ENCODE peak calls at places on chromosomes 13 and 19, in five cellular contexts. Q is cardiac muscle cell; U is ascending aorta; N is CD4-positive, alpha-beta T cell; K is RWPE1. I is an unnamed sample.

GRCh38 chr13:40345654-40346372 is 320.6 kb downstream of the FOXO1 start:
- DNase-seq in N (no peak), K (no peak), U (no peak), Q (no peak), I (no peak)

GRCh38 chr13:28220166-28220565 is 81.8 kb downstream of the PAN3 start:
- DNase-seq in Q (no peak), K (no peak), U (no peak), N (no peak), I (no peak)

GRCh38 chr19:16216744-16217670 is 19.3 kb downstream of the AP1M1 start:
- DNase-seq in U (no peak), K (no peak), Q (no peak), N (peak), I (no peak)

GRCh38 chr13:85317781-85318180 is 481.4 kb downstream of the SLITRK6 start:
- DNase-seq in N (no peak), K (no peak), U (no peak), Q (no peak), I (no peak)

GRCh38 chr19:15195987-15196682 is 4.7 kb downstream of the NOTCH3 start:
- DNase-seq in U (no peak), Q (peak), K (peak), N (no peak), I (peak)

GRCh38 chr13:64457976-64458375 is 2772.2 kb downstream of the PCDH9 start:
- DNase-seq in K (no peak), U (no peak), Q (no peak), N (no peak), I (no peak)

GRCh38 chr19:33508941-33509614 is 12.5 kb downstream of the PEPD start:
- DNase-seq in K (no peak), U (no peak), Q (no peak), N (no peak), I (no peak)

GRCh38 chr13:112744306-112745021 is 54.6 kb downstream of the ATP11A start:
- DNase-seq in Q (peak), K (no peak), U (no peak), N (no peak), I (no peak)

GRCh38 chr19:35291259-35291658 is 702 bp upstream of the MAG start:
- DNase-seq in N (no peak), K (no peak), U (no peak), Q (no peak), I (no peak)

GRCh38 chr19:4057913-4058695 is 8.6 kb downstream of the ZBTB7A start:
- DNase-seq in U (peak), K (peak), N (peak), Q (no peak), I (no peak)

GRCh38 chr13:111909501-111909900 is 157.4 kb upstream of the SOX1 start:
- DNase-seq in Q (no peak), U (no peak), N (no peak), K (no peak), I (no peak)

GRCh38 chr13:35979378-35979911 is 151.7 kb downstream of the DCLK1 start:
- DNase-seq in U (peak), N (no peak), K (peak), Q (no peak), I (no peak)

GRCh38 chr19:10690351-10690781 is 10.9 kb upstream of the QTRT1 start:
- DNase-seq in N (no peak), U (no peak), Q (no peak), K (no peak), I (no peak)

GRCh38 chr13:77207943-77208342 is 119.0 kb downstream of the MYCBP2 start:
- DNase-seq in N (no peak), K (peak), U (no peak), Q (no peak), I (no peak)

GRCh38 chr13:113291997-113292862 is 4.8 kb upstream of the LAMP1 start:
- DNase-seq in K (no peak), U (no peak), Q (peak), N (peak), I (no peak)

GRCh38 chr19:30314805-30315155 is 57.4 kb upstream of the ZNF536 start:
- DNase-seq in U (no peak), N (no peak), Q (no peak), K (no peak), I (no peak)

GRCh38 chr19:6087074-6087506 is 23.2 kb downstream of the RFX2 start:
- DNase-seq in K (no peak), Q (no peak), N (no peak), U (no peak), I (no peak)

GRCh38 chr13:20206836-20207235 is 14.1 kb upstream of the GJB2 start:
- DNase-seq in N (no peak), Q (no peak), U (no peak), K (no peak), I (no peak)

GRCh38 chr19:2291185-2291751 is 9.3 kb upstream of the PEAK3 start:
- DNase-seq in U (no peak), K (no peak), Q (peak), N (no peak), I (no peak)

GRCh38 chr13:45548281-45548680 is 67.3 kb downstream of the ERICH6B start:
- DNase-seq in U (no peak), K (no peak), Q (no peak), N (no peak), I (no peak)

GRCh38 chr19:12983091-12983490 is 12.2 kb upstream of the NFIX start:
- DNase-seq in Q (no peak), N (no peak), K (no peak), U (no peak), I (no peak)

GRCh38 chr13:79642596-79642995 is 161.6 kb downstream of the NDFIP2 start:
- DNase-seq in N (no peak), K (no peak), U (no peak), Q (no peak), I (no peak)

GRCh38 chr19:6066661-6067646 is 43.3 kb downstream of the RFX2 start:
- DNase-seq in K (peak), N (no peak), U (peak), Q (peak), I (no peak)

GRCh38 chr19:45947926-45948325 is 25.7 kb downstream of the NOVA2 start:
- DNase-seq in Q (no peak), N (no peak), K (no peak), U (no peak), I (no peak)

GRCh38 chr13:114064516-114065140 is 67.8 kb downstream of the RASA3 start:
- DNase-seq in K (peak), U (no peak), N (no peak), Q (no peak), I (no peak)

GRCh38 chr19:41951686-41952172 is 7.4 kb downstream of the RABAC1 start:
- DNase-seq in N (peak), U (peak), Q (peak), K (peak), I (no peak)

GRCh38 chr13:97256343-97256783 is 34.2 kb downstream of the MBNL2 start:
- DNase-seq in K (peak), Q (no peak), N (no peak), U (no peak), I (no peak)

GRCh38 chr19:2003901-2004300 is 11.6 kb downstream of the BTBD2 start:
- DNase-seq in K (no peak), Q (no peak), N (no peak), U (no peak), I (no peak)

GRCh38 chr13:76512676-76513277 is 373.4 kb downstream of the KCTD12 start:
- DNase-seq in Q (no peak), N (no peak), U (no peak), K (peak), I (peak)

GRCh38 chr13:106565127-106565775 is 2.7 kb downstream of the ARGLU1 start:
- DNase-seq in U (no peak), Q (no peak), N (no peak), K (no peak), I (no peak)

GRCh38 chr13:111897846-111898215 is 169.1 kb upstream of the SOX1 start:
- DNase-seq in Q (no peak), K (no peak), N (no peak), U (no peak), I (no peak)

GRCh38 chr19:29263305-29264080 is 50.5 kb upstream of the UQCRFS1 start:
- DNase-seq in U (no peak), K (peak), N (peak), Q (peak), I (no peak)

GRCh38 chr13:70098669-70099068 is 9.0 kb upstream of the ATXN8OS start:
- DNase-seq in Q (peak), U (no peak), N (no peak), K (no peak), I (no peak)

GRCh38 chr19:43522929-43523328 is 4.1 kb downstream of the ETHE1 start:
- DNase-seq in N (no peak), U (no peak), K (no peak), Q (no peak), I (no peak)

GRCh38 chr19:43527860-43528622 is 1.0 kb upstream of the ETHE1 start:
- DNase-seq in K (no peak), Q (no peak), U (no peak), N (no peak), I (no peak)

GRCh38 chr19:43526884-43527859 is at the start of gene ETHE1:
- DNase-seq in K (peak), Q (peak), N (peak), U (peak), I (no peak)

GRCh38 chr19:43525836-43526771 is 897 bp downstream of the ETHE1 start:
- DNase-seq in U (no peak), K (peak), N (peak), Q (peak), I (no peak)

GRCh38 chr19:43524922-43525835 is 1.8 kb downstream of the ETHE1 start:
- DNase-seq in U (peak), N (peak), Q (peak), K (peak), I (no peak)
- H3K27ac ChIP-seq in U (peak), N (peak), Q (peak), K (peak), I (peak)

GRCh38 chr19:18416778-18417249 is 2.4 kb upstream of the SSBP4 start:
- DNase-seq in K (no peak), Q (peak), U (no peak), N (peak), I (no peak)
- H3K27ac ChIP-seq in K (peak), Q (peak), U (peak), N (no peak), I (peak)

DNA sequence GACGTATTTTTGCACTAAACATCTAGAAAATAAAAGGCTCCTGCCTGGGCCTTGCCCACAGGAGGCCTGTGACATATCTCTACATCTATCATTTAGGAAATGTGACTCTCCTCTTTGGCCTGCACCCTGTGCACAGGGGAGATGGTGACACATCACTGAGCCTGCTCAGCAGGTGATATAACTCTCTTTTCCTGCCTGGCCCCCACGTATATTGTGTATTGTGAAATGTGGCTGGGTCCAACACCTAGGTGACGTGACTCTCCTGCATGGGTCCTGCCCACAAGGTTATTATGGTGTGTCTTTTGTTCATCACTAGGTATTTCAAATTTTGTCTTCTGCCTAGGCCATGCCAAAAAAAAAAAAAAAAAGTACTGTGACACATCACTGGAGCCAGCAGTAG is 61.4 kb upstream of the ZNF724 start:
- DNase-seq in U (no peak), K (no peak), N (no peak), Q (no peak), I (no peak)
- H3K27ac ChIP-seq in U (no peak), K (no peak), N (no peak), Q (no peak), I (peak)

GRCh38 chr19:38183227-38183914 is 40.7 kb downstream of the DPF1 start:
- DNase-seq in N (no peak), Q (peak), U (no peak), K (no peak), I (no peak)

GRCh38 chr19:38180071-38180470 is 44.0 kb downstream of the DPF1 start:
- DNase-seq in N (no peak), Q (no peak), U (no peak), K (no peak), I (no peak)

GRCh38 chr19:38184815-38185214 is 39.2 kb downstream of the DPF1 start:
- DNase-seq in K (no peak), U (no peak), Q (no peak), N (no peak), I (no peak)

DNA sequence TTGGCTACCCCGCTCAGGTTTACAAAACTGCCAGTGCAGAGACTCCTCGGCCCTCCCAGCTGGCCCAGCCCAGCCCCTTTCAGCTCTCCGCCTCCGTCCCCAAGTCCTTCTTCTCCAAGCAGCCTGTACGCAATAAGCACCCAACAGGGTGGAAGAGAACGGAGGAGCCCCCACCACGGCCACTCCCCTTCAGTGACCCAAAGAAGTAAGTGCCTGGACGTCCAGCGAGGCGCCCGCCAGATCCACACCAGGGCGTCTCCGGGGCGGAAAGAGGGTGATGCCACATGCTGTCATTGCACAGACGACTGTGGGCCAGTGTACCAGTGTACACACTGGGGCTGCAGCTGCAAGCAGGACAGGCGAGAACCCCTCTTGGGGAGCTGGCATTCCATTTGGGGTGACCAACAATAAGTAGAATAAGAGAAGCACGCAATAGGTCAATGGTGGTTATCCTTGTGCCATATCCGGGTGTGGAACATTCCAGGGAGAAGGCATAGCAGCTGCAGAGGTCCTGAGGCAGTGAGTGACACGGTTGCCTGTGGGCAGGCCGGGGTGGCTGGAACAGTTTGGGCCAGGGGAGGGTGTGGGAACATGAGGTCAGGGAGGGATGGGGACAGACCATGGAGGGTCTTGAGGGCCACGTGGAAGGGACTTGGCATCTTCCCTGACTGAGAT is 41.3 kb downstream of the DPF1 start:
- DNase-seq in N (no peak), Q (no peak), K (no peak), U (no peak), I (no peak)
- H3K27ac ChIP-seq in N (no peak), Q (no peak), K (peak), U (no peak), I (no peak)

GRCh38 chr19:48720613-48721296 is 1.2 kb upstream of the MAMSTR start:
- DNase-seq in Q (peak), U (peak), N (peak), K (peak), I (peak)

GRCh38 chr19:48722196-48722708 is 2.7 kb upstream of the MAMSTR start:
- DNase-seq in U (no peak), N (no peak), K (no peak), Q (no peak), I (no peak)

GRCh38 chr19:48728882-48729645 is 9.5 kb upstream of the MAMSTR start:
- DNase-seq in N (no peak), Q (no peak), K (no peak), U (no peak), I (no peak)

GRCh38 chr19:48726573-48726972 is 7.0 kb upstream of the MAMSTR start:
- DNase-seq in Q (no peak), N (no peak), K (no peak), U (no peak), I (no peak)

GRCh38 chr19:48724796-48725753 is 5.5 kb upstream of the MAMSTR start:
- DNase-seq in Q (peak), N (no peak), U (no peak), K (peak), I (peak)
- H3K27ac ChIP-seq in Q (no peak), N (peak), U (peak), K (peak), I (peak)

DNA sequence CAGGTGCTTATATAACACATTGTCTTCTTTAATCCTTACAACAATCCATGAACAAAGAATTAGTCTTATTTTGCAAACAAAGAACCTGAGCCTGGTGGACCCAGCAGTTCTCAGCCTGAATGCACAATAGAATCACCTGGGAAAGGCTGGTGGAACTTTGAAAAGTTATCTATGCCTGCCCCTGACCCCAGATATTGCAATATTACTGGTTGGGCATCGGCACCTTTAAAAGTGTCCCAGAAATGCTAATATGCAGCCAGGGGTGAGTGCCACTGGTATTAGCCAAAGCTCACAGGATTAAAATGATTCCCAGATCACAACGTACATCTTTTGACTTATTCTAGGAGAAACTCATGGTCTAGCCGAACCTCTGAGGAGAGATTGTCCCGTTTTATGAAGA is 268.8 kb downstream of the KLF5 start:
- DNase-seq in K (no peak), N (no peak), U (no peak), Q (no peak), I (no peak)
- H3K27ac ChIP-seq in K (no peak), N (no peak), U (no peak), Q (no peak), I (no peak)

GRCh38 chr19:55647732-55648656 is at the start of gene CCDC106:
- DNase-seq in N (peak), U (no peak), K (peak), Q (peak), I (no peak)
- H3K27ac ChIP-seq in N (peak), U (peak), K (peak), Q (peak), I (peak)

GRCh38 chr19:48553676-48554384 is 1.9 kb downstream of the SULT2B1 start:
- DNase-seq in Q (peak), K (peak), N (no peak), U (no peak), I (no peak)

GRCh38 chr19:48556825-48557224 is 4.9 kb downstream of the SULT2B1 start:
- DNase-seq in K (no peak), N (no peak), U (no peak), Q (no peak), I (no peak)

GRCh38 chr19:48552406-48553322 is 692 bp downstream of the SULT2B1 start:
- DNase-seq in U (no peak), K (no peak), N (no peak), Q (no peak), I (no peak)

GRCh38 chr19:48556163-48556562 is 4.2 kb downstream of the SULT2B1 start:
- DNase-seq in U (no peak), Q (no peak), K (peak), N (no peak), I (no peak)

DNA sequence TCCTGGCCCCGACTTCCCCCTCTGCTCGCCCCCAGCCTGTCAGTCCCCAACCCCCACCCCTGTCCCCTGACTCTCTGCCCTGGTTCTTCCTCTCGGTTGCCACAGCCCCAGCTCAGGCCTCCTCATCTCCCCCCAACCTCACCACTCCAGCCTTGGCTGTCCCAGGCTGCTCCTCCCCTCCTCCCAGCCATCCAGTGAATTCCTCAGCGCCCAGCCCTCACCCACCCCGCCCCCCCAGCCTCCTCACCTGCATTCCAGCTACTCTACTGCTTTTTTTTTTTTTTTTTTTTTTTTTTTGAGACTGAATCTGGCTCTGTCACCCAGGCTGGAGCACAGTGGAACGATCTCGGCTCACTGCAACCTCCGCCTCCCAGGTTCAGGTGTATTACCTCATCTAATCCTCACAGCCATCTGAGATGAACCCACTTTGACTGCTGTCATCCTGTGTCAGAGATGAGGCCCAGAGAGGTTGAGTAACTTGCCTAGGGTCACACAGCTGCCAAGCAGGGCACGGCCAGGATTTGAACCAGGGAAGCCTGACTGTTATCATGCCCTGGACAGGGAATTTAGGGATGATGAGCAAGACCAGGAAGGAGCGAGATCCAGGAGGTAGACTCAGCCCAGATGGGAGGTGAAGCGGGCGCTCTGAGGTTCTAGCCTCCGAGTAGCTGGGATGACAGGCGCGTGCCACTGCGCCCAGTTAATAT is 2.6 kb downstream of the SULT2B1 start:
- DNase-seq in U (no peak), Q (peak), N (no peak), K (peak), I (no peak)
- H3K27ac ChIP-seq in U (no peak), Q (no peak), N (no peak), K (peak), I (peak)

GRCh38 chr13:94427313-94427712 is 52.2 kb downstream of the DCT start:
- DNase-seq in U (no peak), Q (no peak), K (no peak), N (no peak), I (no peak)

GRCh38 chr13:94435604-94436226 is 43.8 kb downstream of the DCT start:
- DNase-seq in Q (peak), N (no peak), K (peak), U (no peak), I (no peak)

GRCh38 chr13:94431569-94431968 is 47.9 kb downstream of the DCT start:
- DNase-seq in U (no peak), Q (no peak), K (no peak), N (no peak), I (no peak)

GRCh38 chr13:94431987-94432386 is 47.5 kb downstream of the DCT start:
- DNase-seq in K (no peak), N (no peak), Q (no peak), U (no peak), I (no peak)

GRCh38 chr13:94433055-94433947 is 46.2 kb downstream of the DCT start:
- DNase-seq in K (no peak), U (no peak), Q (peak), N (no peak), I (no peak)
- H3K27ac ChIP-seq in K (no peak), U (no peak), Q (peak), N (no peak), I (no peak)

DNA sequence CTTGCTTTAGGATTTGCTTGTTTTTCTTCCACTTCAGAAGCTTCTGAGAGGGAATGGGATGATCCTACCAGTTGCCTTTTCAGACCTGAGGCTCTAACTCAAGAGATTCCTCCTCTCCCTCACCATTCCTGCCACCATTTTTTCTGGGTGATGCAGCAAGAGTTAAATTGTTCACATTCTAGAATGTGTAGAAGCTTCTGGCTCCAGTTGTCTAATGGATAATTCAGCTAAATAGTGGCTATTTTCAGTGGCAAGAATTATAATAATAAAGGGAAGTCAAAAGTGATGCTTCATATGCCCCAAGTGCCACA is 20.9 kb downstream of the BBC3 start:
- DNase-seq in N (no peak), U (no peak), K (no peak), Q (no peak), I (no peak)
- H3K27ac ChIP-seq in N (no peak), U (no peak), K (peak), Q (peak), I (peak)

I was measured in epithelial cell of prostate.